ENCODE peak calls at places on chromosomes 12 and 14, in seven cellular contexts. One of them, this sample, is unnamed.

GRCh38 chr12:130429656-130430505 is 92.2 kb downstream of the PIWIL1 start:
- DNase-seq in A549: no peak
- DNase-seq in lung: no peak
- DNase-seq in NCI-H187 treated with DMSO at 0.1 percent for 48 hours: no peak
- DNase-seq in iris pigment epithelial cell: no peak
- DNase-seq in T-helper 2 cell: no peak
- DNase-seq in AG09309: no peak
- DNase-seq in this sample: no peak

GRCh38 chr12:110269622-110270124 is 11.4 kb upstream of the ATP2A2 start:
- DNase-seq in A549: peak
- DNase-seq in lung: no peak
- DNase-seq in NCI-H187 treated with DMSO at 0.1 percent for 48 hours: no peak
- DNase-seq in iris pigment epithelial cell: peak
- DNase-seq in T-helper 2 cell: no peak
- DNase-seq in AG09309: no peak
- DNase-seq in this sample: no peak

GRCh38 chr14:52272375-52272774 is 4.9 kb downstream of the PTGDR start:
- DNase-seq in A549: peak
- DNase-seq in lung: no peak
- DNase-seq in NCI-H187 treated with DMSO at 0.1 percent for 48 hours: no peak
- DNase-seq in iris pigment epithelial cell: peak
- DNase-seq in T-helper 2 cell: no peak
- DNase-seq in AG09309: no peak
- DNase-seq in this sample: no peak

GRCh38 chr14:80213602-80214001 is 2.3 kb upstream of the DIO2 start:
- DNase-seq in A549: peak
- DNase-seq in lung: no peak
- DNase-seq in NCI-H187 treated with DMSO at 0.1 percent for 48 hours: no peak
- DNase-seq in iris pigment epithelial cell: peak
- DNase-seq in T-helper 2 cell: no peak
- DNase-seq in AG09309: peak
- DNase-seq in this sample: peak

GRCh38 chr12:65123435-65124063 is 2.4 kb upstream of the WIF1 start:
- DNase-seq in A549: peak
- DNase-seq in lung: no peak
- DNase-seq in NCI-H187 treated with DMSO at 0.1 percent for 48 hours: no peak
- DNase-seq in iris pigment epithelial cell: peak
- DNase-seq in T-helper 2 cell: no peak
- DNase-seq in AG09309: no peak
- DNase-seq in this sample: no peak

GRCh38 chr14:104971447-104972240 is 6.5 kb downstream of the AHNAK2 start:
- DNase-seq in A549: no peak
- DNase-seq in lung: no peak
- DNase-seq in NCI-H187 treated with DMSO at 0.1 percent for 48 hours: no peak
- DNase-seq in iris pigment epithelial cell: no peak
- DNase-seq in T-helper 2 cell: no peak
- DNase-seq in AG09309: no peak
- DNase-seq in this sample: no peak

GRCh38 chr14:46490150-46490769 is 161.3 kb downstream of the RPL10L start:
- DNase-seq in A549: peak
- DNase-seq in lung: no peak
- DNase-seq in NCI-H187 treated with DMSO at 0.1 percent for 48 hours: no peak
- DNase-seq in iris pigment epithelial cell: no peak
- DNase-seq in T-helper 2 cell: no peak
- DNase-seq in AG09309: no peak
- DNase-seq in this sample: no peak

GRCh38 chr12:120292661-120293531 is at the start of gene RNU4-1:
- DNase-seq in A549: peak
- DNase-seq in lung: peak
- DNase-seq in NCI-H187 treated with DMSO at 0.1 percent for 48 hours: no peak
- DNase-seq in iris pigment epithelial cell: peak
- DNase-seq in T-helper 2 cell: peak
- DNase-seq in AG09309: peak
- DNase-seq in this sample: peak

GRCh38 chr12:124411291-124411878 is 116.5 kb downstream of the RFLNA start:
- DNase-seq in A549: peak
- DNase-seq in lung: no peak
- DNase-seq in NCI-H187 treated with DMSO at 0.1 percent for 48 hours: no peak
- DNase-seq in iris pigment epithelial cell: peak
- DNase-seq in T-helper 2 cell: no peak
- DNase-seq in AG09309: peak
- DNase-seq in this sample: no peak

GRCh38 chr12:104276192-104277131 is 27.1 kb upstream of the EID3 start:
- DNase-seq in A549: peak
- DNase-seq in lung: peak
- DNase-seq in NCI-H187 treated with DMSO at 0.1 percent for 48 hours: peak
- DNase-seq in iris pigment epithelial cell: no peak
- DNase-seq in T-helper 2 cell: no peak
- DNase-seq in AG09309: no peak
- DNase-seq in this sample: no peak

GRCh38 chr14:34049769-34050168 is 98.9 kb upstream of the EGLN3 start:
- DNase-seq in A549: no peak
- DNase-seq in lung: no peak
- DNase-seq in NCI-H187 treated with DMSO at 0.1 percent for 48 hours: no peak
- DNase-seq in iris pigment epithelial cell: no peak
- DNase-seq in T-helper 2 cell: no peak
- DNase-seq in AG09309: no peak
- DNase-seq in this sample: no peak

GRCh38 chr12:115338566-115339294 is 654.8 kb upstream of the TBX3 start:
- DNase-seq in A549: no peak
- DNase-seq in lung: no peak
- DNase-seq in NCI-H187 treated with DMSO at 0.1 percent for 48 hours: no peak
- DNase-seq in iris pigment epithelial cell: no peak
- DNase-seq in T-helper 2 cell: no peak
- DNase-seq in AG09309: no peak
- DNase-seq in this sample: no peak

GRCh38 chr14:56118611-56119181 is 485 bp downstream of the PELI2 start:
- DNase-seq in A549: no peak
- DNase-seq in lung: no peak
- DNase-seq in NCI-H187 treated with DMSO at 0.1 percent for 48 hours: no peak
- DNase-seq in iris pigment epithelial cell: peak
- DNase-seq in T-helper 2 cell: peak
- DNase-seq in AG09309: no peak
- DNase-seq in this sample: no peak

GRCh38 chr12:3490848-3491382 is at the start of gene PRMT8:
- DNase-seq in A549: no peak
- DNase-seq in lung: no peak
- DNase-seq in NCI-H187 treated with DMSO at 0.1 percent for 48 hours: no peak
- DNase-seq in iris pigment epithelial cell: peak
- DNase-seq in T-helper 2 cell: no peak
- DNase-seq in AG09309: no peak
- DNase-seq in this sample: no peak

GRCh38 chr12:89636054-89636775 is 72.4 kb downstream of the ATP2B1 start:
- DNase-seq in A549: peak
- DNase-seq in lung: no peak
- DNase-seq in NCI-H187 treated with DMSO at 0.1 percent for 48 hours: no peak
- DNase-seq in iris pigment epithelial cell: peak
- DNase-seq in T-helper 2 cell: no peak
- DNase-seq in AG09309: no peak
- DNase-seq in this sample: no peak

GRCh38 chr12:121791671-121792496 is 1.6 kb downstream of the RHOF start:
- DNase-seq in A549: peak
- DNase-seq in lung: peak
- DNase-seq in NCI-H187 treated with DMSO at 0.1 percent for 48 hours: no peak
- DNase-seq in iris pigment epithelial cell: no peak
- DNase-seq in T-helper 2 cell: no peak
- DNase-seq in AG09309: no peak
- DNase-seq in this sample: no peak

GRCh38 chr14:55609681-55610080 is 29.7 kb downstream of the KTN1 start:
- DNase-seq in A549: no peak
- DNase-seq in lung: no peak
- DNase-seq in NCI-H187 treated with DMSO at 0.1 percent for 48 hours: no peak
- DNase-seq in iris pigment epithelial cell: peak
- DNase-seq in T-helper 2 cell: no peak
- DNase-seq in AG09309: no peak
- DNase-seq in this sample: no peak

This sample was measured in substantia nigra.